ENCODE peak calls at places on chromosome 10, in eight cellular contexts. U is upper lobe of left lung, W is ovary, E is tibial artery, R is IMR-90, I is lung, X is sigmoid colon, O is K562. A is an unnamed sample.

GRCh38 chr10:68074775-68075549 is at the start of gene HERC4:
- DNase-seq in U (peak; percentile 94), W (peak; percentile 96), E (peak; percentile 95), R (peak; percentile 92), I (peak; percentile 95), X (peak; percentile 98), O (peak; percentile 99), A (peak; percentile 97)

GRCh38 chr10:30970760-30971460 is 60.8 kb downstream of the ZNF438 start:
- DNase-seq in U (no peak), W (no peak), E (peak; percentile 75), R (peak; percentile 31), I (no peak), X (no peak), O (no peak), A (no peak)

GRCh38 chr10:82288461-82288881 is 413.5 kb downstream of the NRG3 start:
- DNase-seq in U (no peak), W (no peak), E (no peak), R (no peak), I (no peak), X (no peak), O (no peak), A (no peak)

GRCh38 chr10:128579902-128580301 is 453.7 kb upstream of the MKI67 start:
- DNase-seq in U (no peak), W (no peak), E (no peak), R (no peak), I (no peak), X (no peak), O (no peak), A (no peak)

GRCh38 chr10:93999401-93999851 is 5.7 kb downstream of the PLCE1 start:
- DNase-seq in U (no peak), W (no peak), E (peak; percentile 58), R (peak; percentile 63), I (peak; percentile 43), X (peak; percentile 82), O (no peak), A (peak; percentile 52)

GRCh38 chr10:132551093-132551807 is 13.7 kb downstream of the INPP5A start:
- DNase-seq in U (peak; percentile 55), W (no peak), E (no peak), R (no peak), I (no peak), X (peak; percentile 61), O (no peak), A (no peak)

GRCh38 chr10:4201866-4202825 is 417.1 kb upstream of the KLF6 start:
- DNase-seq in U (no peak), W (no peak), E (peak; percentile 43), R (no peak), I (no peak), X (no peak), O (no peak), A (no peak)

GRCh38 chr10:8235253-8236027 is 181.0 kb downstream of the GATA3 start:
- DNase-seq in U (no peak), W (no peak), E (no peak), R (no peak), I (no peak), X (no peak), O (peak; percentile 70), A (no peak)

GRCh38 chr10:99859585-99859984 is 77.1 kb downstream of the ABCC2 start:
- DNase-seq in U (no peak), W (no peak), E (no peak), R (no peak), I (no peak), X (no peak), O (peak; percentile 11), A (no peak)

GRCh38 chr10:43666551-43666950 is 17.9 kb upstream of the ZNF32 start:
- DNase-seq in U (no peak), W (no peak), E (no peak), R (no peak), I (no peak), X (no peak), O (no peak), A (no peak)

GRCh38 chr10:96791902-96792301 is 40.2 kb upstream of the LCOR start:
- DNase-seq in U (no peak), W (no peak), E (no peak), R (no peak), I (no peak), X (no peak), O (no peak), A (no peak)

GRCh38 chr10:71630168-71630567 is 89.4 kb downstream of the C10orf105 start:
- DNase-seq in U (no peak), W (no peak), E (no peak), R (no peak), I (no peak), X (no peak), O (no peak), A (no peak)

GRCh38 chr10:79046991-79047874 is 21.5 kb upstream of the ZMIZ1 start:
- DNase-seq in U (peak; percentile 33), W (peak; percentile 11), E (peak; percentile 42), R (no peak), I (no peak), X (peak; percentile 62), O (no peak), A (peak; percentile 20)

GRCh38 chr10:46526682-46527038 is 29.8 kb downstream of the GPRIN2 start:
- DNase-seq in U (peak; percentile 78), W (peak; percentile 25), E (peak; percentile 17), R (no peak), I (no peak), X (peak; percentile 65), O (no peak), A (peak; percentile 14)

GRCh38 chr10:61662794-61663259 is at the start of gene CABCOCO1:
- DNase-seq in U (peak; percentile 73), W (peak; percentile 55), E (peak; percentile 28), R (peak; percentile 32), I (peak; percentile 65), X (peak; percentile 83), O (no peak), A (peak; percentile 63)

GRCh38 chr10:21501731-21502370 is 23.6 kb downstream of the SKIDA1 start:
- DNase-seq in U (no peak), W (no peak), E (no peak), R (no peak), I (no peak), X (no peak), O (no peak), A (no peak)

GRCh38 chr10:118394557-118395194 is 52.6 kb upstream of the FAM204A start:
- DNase-seq in U (no peak), W (no peak), E (no peak), R (no peak), I (no peak), X (no peak), O (no peak), A (no peak)

GRCh38 chr10:4519691-4520402 is 306.2 kb upstream of the AKR1E2 start:
- DNase-seq in U (no peak), W (no peak), E (no peak), R (peak; percentile 72), I (no peak), X (no peak), O (no peak), A (no peak)

DNA sequence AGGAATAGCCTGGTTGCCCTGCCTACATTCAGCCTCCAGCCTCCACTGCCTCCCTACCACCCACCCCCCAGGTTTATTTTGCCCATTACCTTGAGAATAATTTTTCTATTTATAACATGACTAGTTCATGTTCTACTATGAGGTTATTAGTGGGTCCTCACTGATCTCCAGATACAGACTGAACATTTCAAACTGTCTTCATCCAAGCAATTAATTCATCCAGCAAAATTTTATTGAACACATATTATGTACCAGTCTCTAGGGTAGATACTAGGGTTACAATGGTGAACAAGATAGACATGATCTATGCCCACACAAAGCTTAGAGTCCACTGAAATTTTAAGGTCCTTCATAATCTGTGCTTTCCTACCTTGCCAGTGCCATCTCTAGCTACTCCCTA is 51.6 kb upstream of the FHIP2A start:
- DNase-seq in U (no peak), W (no peak), E (no peak), R (no peak), I (no peak), X (no peak), O (no peak), A (no peak)
- TF ChIP-seq CTCF in U (no peak), W (no peak), E (no peak), R (no peak), I (no peak), X (no peak), O (no peak), A (no peak)

GRCh38 chr10:106378251-106378650 is 786.3 kb downstream of the SORCS1 start:
- DNase-seq in U (no peak), W (no peak), E (no peak), R (no peak), I (no peak), X (no peak), O (no peak), A (no peak)

GRCh38 chr10:106384541-106384940 is 780.0 kb downstream of the SORCS1 start:
- DNase-seq in U (no peak), W (no peak), E (no peak), R (peak; percentile 17), I (no peak), X (no peak), O (no peak), A (no peak)

GRCh38 chr10:106380706-106381105 is 783.8 kb downstream of the SORCS1 start:
- DNase-seq in U (no peak), W (no peak), E (no peak), R (no peak), I (no peak), X (no peak), O (no peak), A (no peak)
- H3K9me3 ChIP-seq in U (no peaks in the 10 kb centered on the region), W (no peaks in the 10 kb centered on the region), E (no peaks in the 10 kb centered on the region), R (no peaks in the 10 kb centered on the region), I (no peaks in the 10 kb centered on the region), X (no peaks in the 10 kb centered on the region), O (no peaks in the 10 kb centered on the region), A (peaks cover 24% of the 10 kb centered on the region)

GRCh38 chr10:114403545-114404161 is 649 bp downstream of the AFAP1L2 start:
- DNase-seq in U (no peak), W (peak; percentile 68), E (no peak), R (no peak), I (no peak), X (peak; percentile 81), O (no peak), A (peak; percentile 37)
- TF ChIP-seq CTCF in U (no peak), W (no peak), E (no peak), R (no peak), I (no peak), X (no peak), O (no peak), A (peak; percentile 40)

GRCh38 chr10:42519079-42519478 is 119.3 kb downstream of the ZNF33B start:
- DNase-seq in U (no peak), W (no peak), E (no peak), R (no peak), I (no peak), X (no peak), O (no peak), A (no peak)
- H3K9me3 ChIP-seq in U (peaks cover 100% of the 10 kb centered on the region), W (peaks cover 20% of the 10 kb centered on the region), E (peaks cover 27% of the 10 kb centered on the region), R (peaks cover 48% of the 10 kb centered on the region), I (peaks cover 60% of the 10 kb centered on the region), X (peaks cover 69% of the 10 kb centered on the region), O (peaks cover 43% of the 10 kb centered on the region), A (peaks cover 100% of the 10 kb centered on the region)

DNA sequence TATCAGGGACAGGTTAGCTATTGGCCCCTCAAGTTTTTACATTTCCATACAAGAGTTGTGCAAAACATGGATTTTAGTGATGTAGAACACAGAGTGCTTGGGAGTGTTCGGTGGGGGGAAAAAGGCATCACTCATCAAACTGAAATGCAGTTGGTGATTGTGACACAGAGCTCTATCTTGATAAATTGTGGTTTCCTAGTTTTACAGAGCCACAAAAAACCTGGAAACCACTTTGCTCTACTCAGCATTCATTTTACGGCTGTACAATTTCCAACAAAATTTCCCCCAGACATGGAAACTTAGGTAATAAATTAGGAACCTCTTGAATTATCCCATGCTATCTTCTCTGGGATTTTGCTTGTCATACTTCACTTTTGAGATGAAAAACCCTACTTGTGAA is 614.8 kb upstream of the FZD8 start:
- DNase-seq in U (no peak), W (no peak), E (peak; percentile 24), R (peak; percentile 41), I (no peak), X (no peak), O (no peak), A (no peak)
- TF ChIP-seq CTCF in U (no peak), W (no peak), E (no peak), R (no peak), I (no peak), X (no peak), O (no peak), A (no peak)

A was measured in left ventricle myocardium inferior.